ENCODE peak calls at places on chromosomes 5 and 9, in ten cellular contexts. W is NAMALWA, F is SW 1271, I is neural progenitor cell, H is right cardiac atrium, P is M059J, B is T-helper 1 cell, C is NCI-H524, O is neural crest cell, J is HCEC 1CT. Z is an unnamed sample.

GRCh38 chr9:134459164-134459563 is 132.9 kb downstream of the RXRA start:
- DNase-seq in I (no peak), B (no peak), P (no peak), O (no peak), J (no peak), F (no peak), C (no peak), W (no peak), H (peak), Z (no peak)

GRCh38 chr5:151906246-151906645 is 18.4 kb downstream of the GLRA1 start:
- DNase-seq in C (no peak), P (peak), O (no peak), H (no peak), W (no peak), J (peak), I (no peak), B (no peak), F (no peak), Z (no peak)

GRCh38 chr5:119537704-119538103 is 85.4 kb downstream of the HSD17B4 start:
- DNase-seq in O (no peak), C (no peak), H (no peak), P (peak), B (no peak), I (no peak), W (no peak), J (no peak), F (no peak), Z (no peak)

GRCh38 chr5:38765461-38765861 is 80.4 kb upstream of the OSMR start:
- DNase-seq in J (peak), W (no peak), P (peak), I (no peak), C (no peak), O (no peak), H (no peak), B (no peak), F (no peak), Z (no peak)

GRCh38 chr5:114390431-114390830 is 28.6 kb downstream of the KCNN2 start:
- DNase-seq in B (no peak), J (no peak), O (no peak), P (no peak), F (no peak), I (no peak), C (no peak), W (no peak), H (no peak), Z (no peak)

GRCh38 chr5:172303996-172304335 is 20.4 kb upstream of the UBTD2 start:
- DNase-seq in B (no peak), O (no peak), H (no peak), F (no peak), J (no peak), I (no peak), W (no peak), P (no peak), C (no peak), Z (no peak)

GRCh38 chr9:106892632-106893031 is 29.7 kb downstream of the ZNF462 start:
- DNase-seq in F (peak), W (no peak), H (no peak), C (no peak), I (peak), B (no peak), P (peak), O (no peak), J (peak), Z (peak)

GRCh38 chr9:109923371-109923770 is 143.4 kb downstream of the PALM2AKAP2 start:
- DNase-seq in F (no peak), H (no peak), W (no peak), O (no peak), I (no peak), B (no peak), J (no peak), P (no peak), C (peak), Z (no peak)

GRCh38 chr9:96574455-96574854 is 45.2 kb downstream of the CDC14B start:
- DNase-seq in B (no peak), F (no peak), J (no peak), O (no peak), H (no peak), I (no peak), P (no peak), W (no peak), C (no peak), Z (no peak)

GRCh38 chr5:58622884-58623871 is 40.3 kb downstream of the RAB3C start:
- DNase-seq in B (no peak), J (no peak), F (no peak), I (peak), H (no peak), W (no peak), O (no peak), P (no peak), C (no peak), Z (no peak)

GRCh38 chr5:155530046-155530445 is 516.5 kb downstream of the KIF4B start:
- DNase-seq in F (no peak), W (no peak), O (no peak), H (no peak), C (no peak), B (no peak), P (peak), J (peak), I (no peak), Z (no peak)

GRCh38 chr5:173858675-173859121 is 29.5 kb upstream of the CPEB4 start:
- DNase-seq in W (no peak), C (no peak), F (no peak), J (no peak), O (no peak), B (no peak), H (no peak), I (no peak), P (no peak), Z (no peak)